ENCODE peak calls at places on chromosomes 13 and 19, in five cellular contexts. U, A, N, X and C are unnamed samples.

GRCh38 chr13:80363890-80364503 is 23.1 kb upstream of the SPRY2 start:
- DNase-seq in U (peak), A (peak), N (no peak), X (no peak), C (no peak)

GRCh38 chr19:7549749-7550148 is 14.2 kb downstream of the PNPLA6 start:
- DNase-seq in U (no peak), A (no peak), N (no peak), X (no peak), C (no peak)

GRCh38 chr13:87941244-87941643 is 270.1 kb downstream of the SLITRK5 start:
- DNase-seq in U (no peak), A (no peak), N (no peak), X (no peak), C (no peak)

GRCh38 chr13:32309312-32309711 is 5.9 kb downstream of the ZAR1L start:
- DNase-seq in U (peak), A (no peak), N (no peak), X (no peak), C (no peak)

GRCh38 chr13:32537580-32538233 is 888 bp downstream of the N4BP2L2 start:
- DNase-seq in U (no peak), A (no peak), N (no peak), X (peak), C (peak)

GRCh38 chr13:39484506-39485313 is 118.3 kb downstream of the LHFPL6 start:
- DNase-seq in U (peak), A (no peak), N (no peak), X (no peak), C (no peak)

GRCh38 chr13:112711528-112712265 is 21.9 kb downstream of the ATP11A start:
- DNase-seq in U (peak), A (peak), N (peak), X (peak), C (peak)

GRCh38 chr19:31296741-31297390 is 52.4 kb downstream of the TSHZ3 start:
- DNase-seq in U (no peak), A (no peak), N (no peak), X (no peak), C (no peak)

GRCh38 chr19:10784257-10784656 is 51.8 kb downstream of the TMED1 start:
- DNase-seq in U (no peak), A (no peak), N (no peak), X (no peak), C (no peak)

GRCh38 chr19:49150106-49150943 is 4.9 kb downstream of the HRC start:
- DNase-seq in U (peak), A (peak), N (no peak), X (peak), C (peak)

GRCh38 chr19:58166708-58167280 is 16.1 kb upstream of the ZNF274 start:
- DNase-seq in U (no peak), A (no peak), N (no peak), X (no peak), C (no peak)

GRCh38 chr19:3576696-3577443 is 4.1 kb downstream of the HMG20B start:
- DNase-seq in U (peak), A (no peak), N (peak), X (peak), C (no peak)

GRCh38 chr13:21001471-21001870 is 59.9 kb downstream of the LATS2 start:
- DNase-seq in U (no peak), A (no peak), N (no peak), X (no peak), C (no peak)

GRCh38 chr13:35614666-35615065 is 138.2 kb upstream of the MAB21L1 start:
- DNase-seq in U (no peak), A (no peak), N (no peak), X (no peak), C (no peak)

GRCh38 chr19:44757735-44758505 is 9.4 kb downstream of the BCL3 start:
- DNase-seq in U (peak), A (no peak), N (no peak), X (no peak), C (no peak)

GRCh38 chr19:53894736-53895135 is 12.7 kb downstream of the PRKCG start:
- DNase-seq in U (no peak), A (no peak), N (no peak), X (no peak), C (peak)

GRCh38 chr19:53898166-53898565 is 10.9 kb upstream of the CACNG7 start:
- DNase-seq in U (no peak), A (no peak), N (no peak), X (no peak), C (no peak)

GRCh38 chr19:53896682-53897081 is 12.4 kb upstream of the CACNG7 start:
- DNase-seq in U (no peak), A (no peak), N (no peak), X (no peak), C (no peak)

GRCh38 chr19:53898680-53899341 is 10.3 kb upstream of the CACNG7 start:
- DNase-seq in U (no peak), A (no peak), N (peak), X (peak), C (no peak)

GRCh38 chr19:53897459-53897858 is 11.6 kb upstream of the CACNG7 start:
- DNase-seq in U (no peak), A (no peak), N (no peak), X (no peak), C (no peak)
- TF ChIP-seq MAFK in U (no peak), A (no peak), N (no peak), X (no peak), C (no peak)

GRCh38 chr19:15187026-15188007 is 13.5 kb downstream of the NOTCH3 start:
- DNase-seq in U (no peak), A (no peak), N (no peak), X (peak), C (no peak)
- TF ChIP-seq MAFK in U (no peak), A (no peak), N (no peak), X (no peak), C (no peak)

GRCh38 chr19:2081873-2082810 is 14.0 kb downstream of the MOB3A start:
- DNase-seq in U (no peak), A (no peak), N (no peak), X (no peak), C (no peak)
- TF ChIP-seq MAFK in U (no peak), A (no peak), N (no peak), X (no peak), C (no peak)

GRCh38 chr19:29520390-29520789 is 5.4 kb upstream of the VSTM2B start:
- DNase-seq in U (no peak), A (no peak), N (no peak), X (no peak), C (no peak)
- TF ChIP-seq MAFK in U (no peak), A (no peak), N (no peak), X (no peak), C (no peak)

GRCh38 chr19:28998974-28999373 is 214.0 kb downstream of the UQCRFS1 start:
- DNase-seq in U (no peak), A (no peak), N (no peak), X (no peak), C (no peak)

GRCh38 chr19:29002336-29002735 is 210.6 kb downstream of the UQCRFS1 start:
- DNase-seq in U (no peak), A (no peak), N (no peak), X (no peak), C (no peak)

GRCh38 chr19:28999733-29000433 is 213.1 kb downstream of the UQCRFS1 start:
- DNase-seq in U (no peak), A (no peak), N (no peak), X (no peak), C (no peak)

GRCh38 chr19:29001922-29002247 is 211.1 kb downstream of the UQCRFS1 start:
- DNase-seq in U (no peak), A (no peak), N (no peak), X (no peak), C (no peak)

DNA sequence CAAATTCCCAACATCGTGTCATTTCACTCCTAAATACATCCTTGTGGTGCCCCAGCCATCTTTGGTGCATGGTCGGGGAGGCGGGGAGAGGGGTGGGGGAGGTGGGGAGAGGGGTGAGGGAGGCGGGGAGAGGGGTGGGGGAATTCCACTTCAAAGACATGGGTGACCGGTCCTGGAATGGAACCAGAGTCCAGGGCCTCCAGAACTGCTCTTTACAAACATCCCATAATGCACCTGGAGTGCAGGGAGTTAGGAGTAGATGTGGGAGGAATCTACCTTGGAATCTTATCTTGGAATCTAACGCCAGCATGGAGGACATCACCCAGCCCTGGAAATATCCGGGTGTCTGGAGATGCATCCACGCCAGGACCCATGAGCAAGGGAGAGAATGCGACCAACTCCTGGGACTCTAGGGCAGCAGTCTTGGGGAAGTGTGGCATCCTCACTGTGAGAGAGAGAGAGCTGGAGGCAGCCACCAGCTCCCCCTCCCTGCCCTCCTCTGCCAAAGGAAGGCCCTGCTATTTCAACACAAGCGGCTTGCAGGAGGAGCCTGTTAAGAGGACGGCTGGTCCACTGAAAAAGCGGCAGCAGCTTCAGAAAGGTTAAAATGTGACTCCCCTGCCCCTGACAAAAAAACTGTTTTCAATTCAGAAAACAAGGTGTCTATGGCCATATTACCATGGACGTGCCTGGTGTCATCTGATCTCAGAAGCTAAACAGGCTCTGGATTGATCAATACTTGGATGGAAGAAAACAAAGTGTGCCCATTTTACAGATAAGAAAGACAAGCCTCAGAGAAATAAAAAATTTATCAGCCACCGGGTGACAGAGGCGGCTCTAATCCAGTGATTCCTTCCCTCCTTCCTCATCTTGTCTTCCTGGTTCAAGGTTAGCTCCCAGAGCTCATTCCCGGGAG is 211.7 kb downstream of the UQCRFS1 start:
- DNase-seq in U (no peak), A (no peak), N (no peak), X (no peak), C (no peak)
- TF ChIP-seq MAFK in U (no peak), A (no peak), N (no peak), X (no peak), C (no peak)

GRCh38 chr13:94318418-94318817 is 161.1 kb downstream of the DCT start:
- DNase-seq in U (peak), A (no peak), N (no peak), X (no peak), C (no peak)

GRCh38 chr13:94313321-94313720 is 166.2 kb downstream of the DCT start:
- DNase-seq in U (no peak), A (no peak), N (no peak), X (no peak), C (no peak)

GRCh38 chr13:94312511-94313191 is 166.8 kb downstream of the DCT start:
- DNase-seq in U (no peak), A (no peak), N (no peak), X (no peak), C (no peak)

GRCh38 chr13:94311893-94312292 is 167.6 kb downstream of the DCT start:
- DNase-seq in U (peak), A (no peak), N (no peak), X (no peak), C (no peak)

GRCh38 chr13:94315188-94315587 is 164.3 kb downstream of the DCT start:
- DNase-seq in U (no peak), A (no peak), N (no peak), X (no peak), C (no peak)
- TF ChIP-seq MAFK in U (no peak), A (no peak), N (no peak), X (no peak), C (no peak)

GRCh38 chr13:97139704-97140103 is 82.4 kb upstream of the MBNL2 start:
- DNase-seq in U (no peak), A (no peak), N (no peak), X (no peak), C (no peak)

GRCh38 chr13:97140611-97141010 is 81.5 kb upstream of the MBNL2 start:
- DNase-seq in U (peak), A (no peak), N (no peak), X (no peak), C (no peak)

GRCh38 chr13:97145057-97145456 is 77.1 kb upstream of the MBNL2 start:
- DNase-seq in U (no peak), A (no peak), N (no peak), X (no peak), C (no peak)

GRCh38 chr13:97142452-97142851 is 79.7 kb upstream of the MBNL2 start:
- DNase-seq in U (no peak), A (peak), N (no peak), X (peak), C (peak)

GRCh38 chr13:97141564-97142005 is 80.5 kb upstream of the MBNL2 start:
- DNase-seq in U (peak), A (peak), N (peak), X (peak), C (peak)
- TF ChIP-seq MAFK in U (peak), A (peak), N (no peak), X (no peak), C (no peak)

GRCh38 chr13:45464687-45465453 is at the start of gene COG3:
- DNase-seq in U (peak), A (peak), N (peak), X (peak), C (peak)

GRCh38 chr13:45464141-45464686 is 525 bp upstream of the COG3 start:
- DNase-seq in U (no peak), A (no peak), N (no peak), X (no peak), C (no peak)

GRCh38 chr13:45472171-45472705 is 7.5 kb downstream of the COG3 start:
- DNase-seq in U (peak), A (no peak), N (no peak), X (no peak), C (no peak)

GRCh38 chr13:45466359-45466758 is 1.6 kb downstream of the COG3 start:
- DNase-seq in U (no peak), A (no peak), N (no peak), X (no peak), C (no peak)

GRCh38 chr13:45468676-45469075 is 3.9 kb downstream of the COG3 start:
- DNase-seq in U (no peak), A (no peak), N (no peak), X (peak), C (no peak)
- TF ChIP-seq MAFK in U (no peak), A (no peak), N (no peak), X (no peak), C (no peak)

GRCh38 chr19:16433986-16434385 is 37.8 kb downstream of the EPS15L1 start:
- DNase-seq in U (no peak), A (no peak), N (no peak), X (no peak), C (no peak)

GRCh38 chr19:16429759-16430091 is 42.0 kb downstream of the EPS15L1 start:
- DNase-seq in U (no peak), A (no peak), N (no peak), X (no peak), C (no peak)

GRCh38 chr19:16435999-16436650 is 35.6 kb downstream of the EPS15L1 start:
- DNase-seq in U (no peak), A (no peak), N (no peak), X (no peak), C (no peak)

GRCh38 chr19:16436780-16437179 is 35.0 kb downstream of the EPS15L1 start:
- DNase-seq in U (no peak), A (no peak), N (no peak), X (no peak), C (no peak)

DNA sequence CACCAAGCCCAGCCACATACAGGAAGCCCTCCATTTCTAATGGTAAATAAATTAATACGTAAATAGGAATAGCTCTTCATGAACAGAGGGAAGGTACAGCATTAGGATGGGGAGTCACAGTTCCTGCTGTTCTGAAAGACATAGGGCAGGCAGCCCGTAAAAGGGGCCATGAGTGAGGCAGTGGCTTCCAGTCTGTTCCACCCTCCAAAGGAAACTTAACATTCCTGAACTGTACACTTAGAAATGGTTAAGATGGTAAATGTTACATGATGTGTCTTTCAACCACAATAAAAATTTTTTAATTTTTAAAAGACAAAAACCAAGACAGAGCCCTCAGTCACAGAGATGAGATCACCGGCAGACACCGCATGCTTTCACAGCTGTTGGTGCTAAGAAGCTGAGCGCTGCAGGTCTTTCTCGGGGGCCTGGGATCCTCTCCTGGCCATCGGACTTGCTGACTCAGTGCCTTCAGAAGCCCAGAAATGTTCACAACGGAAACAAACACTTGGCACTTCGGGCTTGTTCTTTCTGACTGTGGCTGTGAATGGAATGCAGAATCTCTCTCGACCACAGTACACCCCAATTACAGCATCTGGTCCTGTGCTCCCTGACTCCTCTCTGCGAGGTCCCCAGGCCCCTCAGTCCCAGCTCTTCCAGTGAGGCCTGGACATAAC is 36.4 kb downstream of the EPS15L1 start:
- DNase-seq in U (peak), A (no peak), N (no peak), X (no peak), C (no peak)
- TF ChIP-seq MAFK in U (peak), A (no peak), N (no peak), X (no peak), C (no peak)

DNA sequence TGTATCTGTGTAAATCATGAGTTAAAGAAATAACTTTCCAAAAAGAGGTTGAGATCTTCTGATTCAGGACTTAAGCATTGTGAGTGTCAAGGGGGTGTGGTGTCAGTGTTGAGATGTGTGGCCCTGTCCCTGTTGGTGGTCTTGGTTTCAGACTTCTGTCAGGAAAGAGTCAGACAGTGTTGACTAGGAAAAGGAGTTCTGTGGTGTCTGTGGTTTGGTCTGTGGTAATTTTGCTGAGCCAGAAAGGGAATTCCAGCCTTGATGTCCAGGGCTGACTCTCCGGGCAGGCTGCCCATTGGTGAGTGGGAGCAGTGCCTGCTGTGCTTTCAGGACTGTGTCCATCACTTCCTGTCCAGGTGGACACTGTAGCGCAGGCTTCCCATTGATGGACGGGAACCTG is 39.8 kb upstream of the IGFL4 start:
- DNase-seq in U (peak), A (no peak), N (no peak), X (no peak), C (peak)
- TF ChIP-seq MAFK in U (peak), A (no peak), N (no peak), X (no peak), C (peak)